ENCODE peak calls at places on chromosome 3, in nine cellular contexts. C is endothelial cell of umbilical vein; Z is cardiac muscle cell; S is RWPE1; O is MM.1S; B is transverse colon; I is heart left ventricle; X is heart right ventricle; R is CD8-positive, alpha-beta T cell. J is an unnamed sample.

GRCh38 chr3:59920801-59921200 is 871.0 kb upstream of the CFAP20DC start:
- DNase-seq in C (no peak), Z (no peak), S (no peak), O (no peak), B (no peak), I (no peak), X (no peak), R (no peak), J (no peak)

GRCh38 chr3:121508384-121508783 is 37.4 kb downstream of the POLQ start:
- DNase-seq in C (no peak), Z (no peak), S (no peak), O (no peak), B (no peak), I (no peak), X (no peak), R (no peak), J (no peak)

GRCh38 chr3:60094392-60094947 is 1044.6 kb upstream of the CFAP20DC start:
- DNase-seq in C (no peak), Z (no peak), S (no peak), O (no peak), B (no peak), I (no peak), X (no peak), R (no peak), J (no peak)

GRCh38 chr3:141410861-141411771 is 42.8 kb downstream of the ZBTB38 start:
- DNase-seq in C (peak), Z (no peak), S (no peak), O (peak), B (peak), I (no peak), X (no peak), R (peak), J (no peak)

GRCh38 chr3:37935756-37936666 is 54.6 kb upstream of the VILL start:
- DNase-seq in C (peak), Z (peak), S (peak), O (no peak), B (peak), I (no peak), X (no peak), R (no peak), J (peak)

GRCh38 chr3:186644683-186645082 is 4.5 kb downstream of the FETUB start:
- DNase-seq in C (no peak), Z (no peak), S (peak), O (no peak), B (no peak), I (no peak), X (no peak), R (no peak), J (peak)

GRCh38 chr3:39284457-39284881 is 4.6 kb upstream of the CX3CR1 start:
- DNase-seq in C (no peak), Z (no peak), S (no peak), O (no peak), B (no peak), I (no peak), X (no peak), R (no peak), J (no peak)

GRCh38 chr3:27201435-27201966 is 167.7 kb downstream of the NEK10 start:
- DNase-seq in C (no peak), Z (no peak), S (no peak), O (no peak), B (peak), I (no peak), X (no peak), R (no peak), J (no peak)

GRCh38 chr3:11288021-11288491 is 15.9 kb downstream of the ATG7 start:
- DNase-seq in C (peak), Z (no peak), S (no peak), O (no peak), B (no peak), I (no peak), X (no peak), R (no peak), J (no peak)

GRCh38 chr3:30642715-30643361 is 36.4 kb downstream of the TGFBR2 start:
- DNase-seq in C (no peak), Z (no peak), S (no peak), O (peak), B (no peak), I (no peak), X (no peak), R (no peak), J (no peak)

GRCh38 chr3:71245052-71245488 is 338.5 kb downstream of the FOXP1 start:
- DNase-seq in C (peak), Z (peak), S (no peak), O (no peak), B (peak), I (no peak), X (no peak), R (no peak), J (no peak)

GRCh38 chr3:194300392-194300758 is 50.8 kb downstream of the CPN2 start:
- DNase-seq in C (no peak), Z (peak), S (peak), O (no peak), B (peak), I (peak), X (peak), R (no peak), J (no peak)

GRCh38 chr3:17508180-17508752 is 234.2 kb downstream of the TBC1D5 start:
- DNase-seq in C (no peak), Z (peak), S (no peak), O (no peak), B (no peak), I (no peak), X (no peak), R (no peak), J (no peak)

GRCh38 chr3:186806173-186807055 is at the start of gene RFC4:
- DNase-seq in C (peak), Z (peak), S (peak), O (peak), B (peak), I (peak), X (peak), R (peak), J (no peak)

GRCh38 chr3:117499189-117499870 is 789.8 kb downstream of the TUSC7 start:
- DNase-seq in C (no peak), Z (no peak), S (no peak), O (peak), B (no peak), I (no peak), X (no peak), R (no peak), J (no peak)

GRCh38 chr3:129419476-129419875 is 9.0 kb downstream of the EFCAB12 start:
- DNase-seq in C (no peak), Z (no peak), S (no peak), O (no peak), B (no peak), I (no peak), X (no peak), R (no peak), J (no peak)

GRCh38 chr3:40719660-40720287 is 195.0 kb downstream of the ZNF621 start:
- DNase-seq in C (no peak), Z (peak), S (peak), O (no peak), B (no peak), I (no peak), X (peak), R (no peak), J (peak)

GRCh38 chr3:129650256-129650872 is 43.9 kb upstream of the PLXND1 start:
- DNase-seq in C (peak), Z (peak), S (peak), O (peak), B (peak), I (peak), X (peak), R (peak), J (no peak)

GRCh38 chr3:32991781-32992180 is 40.3 kb downstream of the CCR4 start:
- DNase-seq in C (no peak), Z (no peak), S (no peak), O (no peak), B (no peak), I (no peak), X (no peak), R (no peak), J (peak)

GRCh38 chr3:88678747-88679146 is 428.7 kb upstream of the EPHA3 start:
- DNase-seq in C (no peak), Z (no peak), S (peak), O (no peak), B (no peak), I (no peak), X (no peak), R (no peak), J (no peak)

GRCh38 chr3:16740531-16740930 is 135.3 kb upstream of the DAZL start:
- DNase-seq in C (no peak), Z (no peak), S (no peak), O (no peak), B (no peak), I (no peak), X (no peak), R (no peak), J (no peak)

GRCh38 chr3:13065727-13066126 is 7.5 kb downstream of the IQSEC1 start:
- DNase-seq in C (no peak), Z (no peak), S (no peak), O (no peak), B (no peak), I (no peak), X (no peak), R (no peak), J (no peak)

GRCh38 chr3:107992976-107993684 is 97.7 kb downstream of the CD47 start:
- DNase-seq in C (no peak), Z (no peak), S (peak), O (no peak), B (no peak), I (no peak), X (no peak), R (no peak), J (peak)

DNA sequence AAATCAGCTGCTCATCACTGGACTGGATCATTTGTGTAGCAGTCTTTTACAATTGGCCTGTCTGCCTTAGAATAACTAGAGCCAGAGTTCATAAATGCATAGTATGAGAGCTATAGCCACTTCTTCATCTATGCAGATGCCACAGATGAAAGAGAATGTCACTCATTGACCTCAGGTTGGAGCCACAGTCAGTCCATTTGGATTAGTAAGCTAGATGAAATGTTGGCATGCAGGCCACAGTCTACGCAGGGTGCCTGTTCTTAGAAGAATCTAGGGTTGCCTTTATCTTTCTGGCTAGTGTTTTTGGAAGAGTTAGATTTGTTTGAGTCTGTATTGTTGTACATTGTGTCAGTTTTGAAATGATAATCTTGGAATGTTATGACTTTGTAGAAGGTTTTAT is 25.4 kb upstream of the EDEM1 start:
- DNase-seq in C (no peak), Z (no peak), S (no peak), O (no peak), B (no peak), I (no peak), X (no peak), R (no peak), J (peak)
- H3K27ac ChIP-seq in C (no peak), Z (no peak), S (no peak), O (no peak), B (no peak), I (no peak), X (no peak), R (no peak), J (no peak)

DNA sequence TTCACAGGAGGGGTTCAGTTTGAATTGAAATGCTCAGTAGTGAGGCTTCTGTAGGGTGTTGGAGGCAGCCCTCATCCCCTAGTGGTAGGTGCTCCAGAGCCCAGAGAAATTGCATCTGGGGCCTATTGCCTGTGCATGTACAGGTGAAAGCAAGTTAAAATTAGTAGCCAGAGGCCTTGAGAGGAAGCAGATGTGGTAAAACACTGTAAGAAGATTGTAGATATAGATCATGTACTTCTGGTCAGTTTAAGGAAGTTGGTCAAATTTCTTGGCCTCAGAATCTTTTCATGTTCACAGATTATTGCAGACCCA is 34.6 kb downstream of the IGSF10 start:
- DNase-seq in C (no peak), Z (no peak), S (no peak), O (peak), B (no peak), I (no peak), X (no peak), R (no peak), J (no peak)
- TF ChIP-seq CTCF in C (no peak), Z (peak), S (no peak), O (peak), B (peak), I (peak), X (no peak), R (no peak), J (no peak)

GRCh38 chr3:51385621-51386091 is 565 bp downstream of the MANF start:
- DNase-seq in C (peak), Z (no peak), S (no peak), O (no peak), B (no peak), I (no peak), X (no peak), R (no peak), J (peak)
- H3K27ac ChIP-seq in C (peak), Z (peak), S (peak), O (peak), B (peak), I (peak), X (peak), R (peak), J (peak)

GRCh38 chr3:158789592-158789991 is 12.3 kb upstream of the MFSD1 start:
- DNase-seq in C (peak), Z (no peak), S (peak), O (peak), B (peak), I (no peak), X (no peak), R (no peak), J (no peak)

GRCh38 chr3:158791259-158791920 is 10.5 kb upstream of the MFSD1 start:
- DNase-seq in C (peak), Z (peak), S (peak), O (peak), B (no peak), I (no peak), X (no peak), R (no peak), J (no peak)

GRCh38 chr3:158792709-158793108 is 9.1 kb upstream of the MFSD1 start:
- DNase-seq in C (no peak), Z (no peak), S (peak), O (no peak), B (no peak), I (no peak), X (no peak), R (no peak), J (peak)

GRCh38 chr3:158794206-158794605 is 7.6 kb upstream of the MFSD1 start:
- DNase-seq in C (no peak), Z (no peak), S (no peak), O (no peak), B (no peak), I (no peak), X (no peak), R (no peak), J (no peak)

GRCh38 chr3:158794936-158795518 is 6.8 kb upstream of the MFSD1 start:
- DNase-seq in C (peak), Z (no peak), S (peak), O (peak), B (no peak), I (no peak), X (no peak), R (no peak), J (no peak)
- TF ChIP-seq CTCF in C (peak), Z (peak), S (peak), O (peak), B (peak), I (peak), X (peak), R (peak), J (peak)

DNA sequence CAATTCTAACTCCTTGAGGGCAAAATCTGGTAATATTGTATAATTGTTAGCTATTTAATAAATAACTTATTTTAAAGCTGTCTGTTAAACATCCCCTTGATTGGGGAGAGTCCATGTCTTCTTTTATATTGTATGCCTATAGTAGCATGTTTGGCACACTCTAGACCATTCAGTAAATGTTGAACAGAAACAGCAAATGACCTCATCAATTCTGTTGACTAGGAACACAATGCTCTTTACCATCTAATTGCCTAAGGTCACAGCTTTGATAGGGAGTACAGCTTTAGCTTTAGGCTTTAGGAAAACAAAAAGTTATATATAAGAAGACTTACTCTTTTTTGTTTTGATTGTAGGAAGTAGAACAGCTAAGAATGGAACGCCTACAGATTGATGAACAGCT is 27.0 kb downstream of the DNAJC19 start:
- DNase-seq in C (no peak), Z (no peak), S (no peak), O (no peak), B (no peak), I (no peak), X (no peak), R (no peak), J (no peak)
- H3K27ac ChIP-seq in C (no peak), Z (no peak), S (no peak), O (no peak), B (no peak), I (no peak), X (no peak), R (no peak), J (no peak)

DNA sequence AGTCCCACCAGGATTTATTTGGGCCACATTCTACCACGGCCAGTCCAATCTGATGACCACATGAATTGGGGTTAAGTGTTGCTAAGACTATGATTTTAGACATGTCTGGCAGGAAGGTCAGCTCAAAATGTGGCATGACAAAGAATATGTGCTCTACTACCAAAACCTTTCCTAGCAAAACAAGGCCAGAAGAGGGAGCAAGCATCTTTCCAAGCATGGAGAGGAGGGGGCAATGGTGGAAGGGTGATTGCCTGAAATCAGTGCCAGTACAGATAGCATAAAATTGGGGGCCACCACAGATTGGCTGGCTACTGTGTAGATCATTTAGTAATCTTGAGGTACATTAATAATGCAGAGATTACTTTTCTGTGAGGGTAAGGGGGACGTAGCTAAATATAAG is 43.2 kb downstream of the TMEM39A start:
- DNase-seq in C (peak), Z (no peak), S (no peak), O (no peak), B (no peak), I (no peak), X (no peak), R (no peak), J (no peak)
- TF ChIP-seq CTCF in C (no peak), Z (peak), S (no peak), O (peak), B (no peak), I (no peak), X (no peak), R (no peak), J (peak)

DNA sequence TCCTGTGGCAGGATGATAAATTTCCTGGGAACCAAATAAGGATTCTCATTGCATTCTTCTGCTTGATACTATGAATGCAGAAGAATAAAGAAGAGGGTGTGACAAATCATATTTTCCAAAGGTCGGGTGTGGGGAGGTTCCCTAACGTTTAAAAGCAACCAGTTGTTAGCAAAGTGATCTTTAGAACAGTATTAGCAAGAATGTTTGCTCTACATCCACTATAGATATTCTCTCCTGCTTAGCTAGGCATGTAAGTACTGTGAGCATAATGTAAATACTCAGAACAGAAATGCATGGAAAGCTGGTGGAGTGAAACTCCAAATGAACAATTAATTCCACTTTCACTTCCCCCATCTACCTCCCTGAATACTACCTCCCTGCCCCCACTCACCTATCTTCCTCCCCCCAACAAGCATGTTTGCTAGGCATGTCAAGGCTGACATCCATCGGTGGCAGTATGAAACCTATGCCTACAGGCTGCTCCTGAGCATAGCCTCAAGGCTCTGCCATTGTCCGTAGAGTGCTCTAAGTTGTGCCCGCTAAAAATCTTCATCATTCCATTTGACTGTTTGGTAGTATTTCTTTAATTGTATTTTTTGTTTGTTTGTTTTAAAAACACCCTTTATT is 329.7 kb downstream of the TIGIT start:
- DNase-seq in C (peak), Z (no peak), S (no peak), O (no peak), B (no peak), I (no peak), X (no peak), R (no peak), J (no peak)
- H3K27ac ChIP-seq in C (peak), Z (no peak), S (no peak), O (no peak), B (peak), I (peak), X (peak), R (no peak), J (no peak)

GRCh38 chr3:152937234-152937633 is 102.3 kb downstream of the P2RY1 start:
- DNase-seq in C (no peak), Z (no peak), S (no peak), O (no peak), B (no peak), I (no peak), X (no peak), R (no peak), J (no peak)
- TF ChIP-seq CTCF in C (no peak), Z (peak), S (no peak), O (no peak), B (no peak), I (peak), X (peak), R (no peak), J (peak)

DNA sequence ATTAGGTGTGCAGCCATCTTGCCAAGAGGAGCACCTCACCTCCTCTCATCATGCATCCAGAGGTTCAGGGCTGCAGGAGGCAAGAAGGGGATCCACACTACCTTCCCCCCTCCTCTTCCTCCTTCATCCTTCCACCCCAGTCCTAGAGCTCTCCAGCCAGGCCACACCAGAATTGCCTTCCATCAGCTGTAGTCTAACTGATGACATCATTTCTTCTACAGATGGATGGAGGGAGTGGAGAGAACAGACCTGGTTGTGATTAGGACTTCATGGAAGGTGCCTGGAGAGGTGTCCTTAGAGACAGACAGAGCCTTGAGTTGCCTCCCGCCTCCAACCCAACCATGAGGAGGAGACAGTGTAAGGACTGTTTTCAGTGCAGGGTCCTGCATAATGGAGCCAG is 14.9 kb downstream of the SEMA5B start:
- DNase-seq in C (no peak), Z (no peak), S (no peak), O (no peak), B (no peak), I (no peak), X (no peak), R (no peak), J (no peak)
- H3K27ac ChIP-seq in C (no peak), Z (no peak), S (no peak), O (no peak), B (no peak), I (no peak), X (no peak), R (no peak), J (no peak)